ENCODE peak calls at places on chromosomes 4 and X, in eight cellular contexts. U is uterus, L is spleen, Y is testis, F is H1, O is transverse colon, E is thyroid gland, J is suprapubic skin. Z is an unnamed sample.

GRCh38 chrX:51891821-51892551 is 1.4 kb upstream of the MAGED1 start:
- DNase-seq in O (no peak), Y (peak; percentile 32), E (no peak), J (peak; percentile 73), F (no peak), U (peak; percentile 58), L (no peak), Z (peak; percentile 59)

GRCh38 chrX:109374276-109374960 is 107.5 kb downstream of the GUCY2F start:
- DNase-seq in O (no peak), L (no peak), U (no peak), J (no peak), Y (no peak), F (no peak), E (no peak), Z (no peak)

GRCh38 chr4:76690091-76690905 is 207.6 kb downstream of the SOWAHB start:
- DNase-seq in O (peak; percentile 39), J (no peak), L (no peak), E (no peak), Y (no peak), U (no peak), F (no peak), Z (no peak)

GRCh38 chr4:1367230-1367935 is 20.4 kb downstream of the UVSSA start:
- DNase-seq in E (no peak), O (no peak), J (peak; percentile 49), U (no peak), F (no peak), Y (no peak), L (no peak), Z (no peak)

GRCh38 chr4:120263623-120264022 is 197.0 kb upstream of the MAD2L1 start:
- DNase-seq in J (no peak), Y (no peak), O (no peak), U (no peak), L (no peak), F (no peak), E (no peak), Z (no peak)

GRCh38 chr4:122960298-122960985 is 38.0 kb upstream of the NUDT6 start:
- DNase-seq in O (no peak), Y (no peak), J (no peak), L (no peak), U (no peak), F (no peak), E (no peak), Z (no peak)

GRCh38 chrX:31580726-31581125 is 508.9 kb upstream of the FTHL17 start:
- DNase-seq in Y (no peak), L (no peak), F (no peak), U (no peak), E (no peak), J (no peak), O (no peak), Z (no peak)

GRCh38 chr4:75244325-75244724 is 269.9 kb downstream of the RCHY1 start:
- DNase-seq in J (no peak), L (no peak), Y (no peak), F (no peak), U (no peak), O (peak; percentile 76), E (no peak), Z (no peak)

GRCh38 chrX:426881-427280 is 40.2 kb upstream of the PPP2R3B start:
- DNase-seq in F (no peak), Y (no peak), E (no peak), U (no peak), J (no peak), L (no peak), O (no peak), Z (no peak)

GRCh38 chr4:158962396-158962795 is 140.5 kb upstream of the RAPGEF2 start:
- DNase-seq in E (no peak), U (no peak), F (no peak), O (no peak), L (no peak), J (no peak), Y (no peak), Z (no peak)

GRCh38 chrX:153816821-153817220 is 13.5 kb downstream of the PDZD4 start:
- DNase-seq in O (no peak), J (no peak), L (peak; percentile 75), F (no peak), U (no peak), E (no peak), Y (no peak), Z (no peak)

DNA sequence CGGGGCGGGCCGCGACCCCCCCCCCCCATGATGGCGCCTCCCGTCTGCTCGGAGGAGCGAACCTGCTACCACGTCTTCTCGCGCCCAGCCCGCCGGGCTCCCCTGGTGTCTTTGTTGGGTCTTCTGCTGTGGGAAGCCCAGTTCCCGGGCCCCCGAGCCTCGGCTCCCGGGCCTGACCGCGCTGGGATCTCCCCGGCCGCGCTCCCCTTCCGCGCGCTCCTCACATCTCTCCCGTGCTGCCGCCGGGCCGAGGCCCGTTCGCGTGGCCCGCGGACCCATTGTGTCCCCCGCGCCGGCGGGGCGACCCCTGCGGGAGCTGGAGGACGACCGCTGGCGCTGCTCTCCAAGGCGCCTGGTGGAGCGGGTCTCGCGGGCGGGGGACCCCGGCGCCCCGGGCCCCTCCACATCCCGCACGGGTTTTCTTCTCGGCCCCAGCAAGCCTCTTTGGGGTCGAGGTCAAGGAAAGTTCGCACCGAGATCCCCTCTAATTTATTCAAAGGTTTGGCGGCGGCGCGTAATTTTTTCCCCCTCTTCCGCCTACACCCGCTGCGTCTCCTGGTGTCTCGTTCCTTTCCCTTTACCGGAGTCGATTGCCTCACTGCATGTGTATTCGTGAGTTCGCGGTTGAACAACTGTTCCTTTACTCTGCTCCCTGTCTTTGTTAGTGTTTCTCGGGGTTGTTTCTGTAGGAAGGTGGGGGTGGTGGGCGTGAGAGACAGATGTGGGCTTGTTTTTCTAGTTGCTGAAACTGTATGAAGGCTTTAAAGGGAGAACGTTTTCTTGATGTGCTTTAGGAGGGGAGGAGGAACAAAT is 762 bp downstream of the SMAD1 start:
- DNase-seq in U (peak; percentile 52), E (peak; percentile 59), J (peak; percentile 64), L (peak; percentile 80), O (peak; percentile 61), F (no peak), Y (peak; percentile 54), Z (peak; percentile 73)
- TF ChIP-seq POLR2A in U (no peak), E (peak; percentile 48), J (no peak), L (no peak), O (peak; percentile 64), F (peak; percentile 54), Y (no peak), Z (no peak)

GRCh38 chrX:20363003-20363674 is 96.4 kb upstream of the RPS6KA3 start:
- DNase-seq in Y (no peak), F (no peak), E (no peak), O (peak; percentile 21), L (no peak), J (no peak), U (no peak), Z (peak; percentile 25)
- H3K4me3 ChIP-seq in Y (no peak overlapping the region), F (no peak overlapping the region), E (no peak overlapping the region), O (no peak overlapping the region), L (no peak overlapping the region), J (no peak overlapping the region), U (no peak overlapping the region), Z (no peak overlapping the region)

GRCh38 chrX:66000178-66000577 is 39.7 kb downstream of the VSIG4 start:
- DNase-seq in O (no peak), J (no peak), F (no peak), L (no peak), E (no peak), U (no peak), Y (no peak), Z (no peak)
- H3K4me1 ChIP-seq in O (no peaks in the 10 kb centered on the region), J (no peaks in the 10 kb centered on the region), F (no peaks in the 10 kb centered on the region), L (peaks cover 13% of the 10 kb centered on the region), E (no peaks in the 10 kb centered on the region), U (no peaks in the 10 kb centered on the region), Y (no peaks in the 10 kb centered on the region), Z (peaks cover 3% of the 10 kb centered on the region)

GRCh38 chrX:38305971-38306370 is 21.3 kb downstream of the RPGR start:
- DNase-seq in O (no peak), L (no peak), E (no peak), U (no peak), J (no peak), F (no peak), Y (no peak), Z (no peak)
- TF ChIP-seq POLR2A in O (no peak), L (no peak), E (no peak), U (no peak), J (no peak), F (no peak), Y (no peak), Z (peak; percentile 19)

GRCh38 chr4:186104895-186105720 is 604 bp downstream of the FAM149A start:
- DNase-seq in L (peak; percentile 79), Y (peak; percentile 44), J (no peak), O (peak; percentile 36), F (no peak), E (peak; percentile 31), U (peak; percentile 23), Z (peak; percentile 35)
- H3K4me3 ChIP-seq in L (peak overlapping the region; percentile 49), Y (peak overlapping the region; percentile 59), J (peak overlapping the region; percentile 65), O (peak overlapping the region; percentile 76), F (peak overlapping the region; percentile 39), E (peak overlapping the region; percentile 29), U (peak overlapping the region; percentile 65), Z (peak overlapping the region; percentile 71)

GRCh38 chr4:48498895-48499294 is 8.8 kb downstream of the ZAR1 start:
- DNase-seq in E (no peak), O (no peak), U (no peak), F (no peak), Y (no peak), L (no peak), J (no peak), Z (no peak)
- H3K4me1 ChIP-seq in E (no peaks in the 10 kb centered on the region), O (no peaks in the 10 kb centered on the region), U (no peaks in the 10 kb centered on the region), F (no peaks in the 10 kb centered on the region), Y (no peaks in the 10 kb centered on the region), L (no peaks in the 10 kb centered on the region), J (no peaks in the 10 kb centered on the region), Z (no peaks in the 10 kb centered on the region)